ENCODE peak calls at places on chromosomes 7 and 10, in four cellular contexts. B is K562, F is HepG2, S is GM12878. I is an unnamed sample.

GRCh38 chr10:58512470-58513188 is at the start of gene BICC1:
- DNase-seq in S (no peak), B (no peak), F (no peak), I (peak; percentile 41)

GRCh38 chr10:131195116-131195515 is 116.4 kb downstream of the TCERG1L start:
- DNase-seq in B (no peak), S (no peak), F (no peak), I (no peak)

GRCh38 chr10:92892706-92893054 is 44.4 kb downstream of the EXOC6 start:
- DNase-seq in S (no peak), F (no peak), B (no peak), I (no peak)

GRCh38 chr7:109821156-109821555 is 1251.5 kb downstream of the DNAJB9 start:
- DNase-seq in S (no peak), F (no peak), B (peak; percentile 1), I (no peak)

GRCh38 chr7:101390901-101391301 is 28.2 kb downstream of the COL26A1 start:
- DNase-seq in S (peak; percentile 60), F (peak; percentile 91), B (peak; percentile 14), I (peak; percentile 56)

GRCh38 chr10:132489704-132490534 is 47.7 kb upstream of the INPP5A start:
- DNase-seq in F (no peak), S (no peak), B (no peak), I (peak; percentile 13)

GRCh38 chr10:12667006-12667405 is 317.7 kb downstream of the CAMK1D start:
- DNase-seq in B (no peak), F (no peak), S (no peak), I (no peak)

GRCh38 chr10:7494034-7494433 is 83.2 kb upstream of the SFMBT2 start:
- DNase-seq in F (no peak), B (no peak), S (no peak), I (no peak)

GRCh38 chr10:32409741-32410140 is 36.2 kb upstream of the CCDC7 start:
- DNase-seq in S (no peak), F (no peak), B (no peak), I (no peak)

GRCh38 chr7:95110707-95111106 is 203.3 kb downstream of the PPP1R9A start:
- DNase-seq in S (no peak), B (no peak), F (no peak), I (no peak)

GRCh38 chr7:513521-514166 is 6.0 kb downstream of the PDGFA start:
- DNase-seq in B (no peak), F (no peak), S (no peak), I (no peak)

GRCh38 chr10:11551915-11552602 is 59.4 kb downstream of the USP6NL start:
- DNase-seq in S (no peak), B (peak; percentile 32), F (peak; percentile 63), I (no peak)

GRCh38 chr7:44489955-44490350 is 505 bp downstream of the NUDCD3 start:
- DNase-seq in F (no peak), S (no peak), B (peak; percentile 35), I (no peak)

GRCh38 chr10:91284486-91285090 is 64.1 kb downstream of the PCGF5 start:
- DNase-seq in B (no peak), F (no peak), S (no peak), I (no peak)

GRCh38 chr7:95772771-95773581 is 622 bp downstream of the DYNC1I1 start:
- DNase-seq in F (no peak), S (no peak), B (no peak), I (peak; percentile 22)

GRCh38 chr10:122911889-122912484 is 1.6 kb downstream of the FAM24A start:
- DNase-seq in S (no peak), F (peak; percentile 29), B (peak; percentile 55), I (peak; percentile 89)

GRCh38 chr10:69866688-69867461 is 65.2 kb downstream of the COL13A1 start:
- DNase-seq in F (no peak), S (no peak), B (no peak), I (peak; percentile 56)

GRCh38 chr7:3880221-3880935 is 579.3 kb downstream of the SDK1 start:
- DNase-seq in F (no peak), S (no peak), B (no peak), I (no peak)

GRCh38 chr10:95389176-95389575 is 98.4 kb upstream of the PDLIM1 start:
- DNase-seq in F (peak; percentile 74), B (no peak), S (no peak), I (no peak)

GRCh38 chr7:102106625-102107024 is 180.0 kb upstream of the SH2B2 start:
- DNase-seq in F (no peak), B (no peak), S (no peak), I (no peak)

GRCh38 chr10:119020627-119020946 is 8.9 kb upstream of the NANOS1 start:
- DNase-seq in B (no peak), F (no peak), S (no peak), I (no peak)

GRCh38 chr10:126597206-126597605 is 73.3 kb downstream of the C10orf90 start:
- DNase-seq in F (no peak), S (no peak), B (no peak), I (no peak)

GRCh38 chr10:61994404-61995031 is 93.0 kb downstream of the ARID5B start:
- DNase-seq in S (no peak), B (no peak), F (no peak), I (no peak)

GRCh38 chr7:75617634-75618234 is 121.0 kb downstream of the HIP1 start:
- DNase-seq in B (no peak), F (peak; percentile 50), S (peak; percentile 40), I (no peak)

GRCh38 chr7:123682690-123683089 is 27.0 kb downstream of the LMOD2 start:
- DNase-seq in B (peak; percentile 32), F (peak; percentile 52), S (no peak), I (no peak)

GRCh38 chr7:23013715-23014649 is at the start of gene HYCC1:
- DNase-seq in F (peak; percentile 96), B (peak; percentile 99), S (peak; percentile 98), I (peak; percentile 100)

GRCh38 chr7:133052357-133052756 is 29.5 kb downstream of the CHCHD3 start:
- DNase-seq in B (no peak), F (no peak), S (no peak), I (no peak)

GRCh38 chr7:104814671-104815400 is 199.2 kb upstream of the KMT2E start:
- DNase-seq in S (no peak), F (no peak), B (no peak), I (no peak)

GRCh38 chr10:96612052-96612830 is 25.4 kb upstream of the TM9SF3 start:
- DNase-seq in S (no peak), F (peak; percentile 55), B (no peak), I (no peak)

GRCh38 chr7:28630350-28630749 is 218.0 kb downstream of the CREB5 start:
- DNase-seq in B (no peak), S (no peak), F (no peak), I (no peak)

GRCh38 chr7:25353191-25353590 is 124.9 kb upstream of the NPVF start:
- DNase-seq in S (no peak), F (no peak), B (no peak), I (no peak)

DNA sequence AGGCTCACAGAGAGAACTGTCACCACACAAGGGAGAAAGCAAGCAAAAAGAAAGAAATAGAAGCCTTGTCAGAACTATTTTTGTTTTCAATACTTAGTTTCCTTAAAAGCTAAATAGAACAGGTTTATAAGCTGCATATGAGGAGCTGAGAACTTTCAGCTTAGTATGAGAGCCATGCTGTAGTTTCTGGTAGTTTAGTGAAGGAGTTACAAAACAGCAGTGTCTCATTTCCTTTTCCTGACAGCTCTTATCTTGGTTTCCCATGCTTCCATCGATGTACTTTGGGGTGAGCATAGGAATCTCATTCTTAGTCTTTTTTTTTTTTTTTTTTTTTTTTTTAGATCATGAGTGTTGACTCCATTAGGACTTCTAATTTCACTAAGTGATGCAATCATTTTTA is 8.7 kb upstream of the CHRM2 start:
- DNase-seq in S (no peak), B (no peak), F (no peak), I (no peak)
- TF ChIP-seq ETV6 in S (no peak), B (no peak), F (no peak), I (no peak)

DNA sequence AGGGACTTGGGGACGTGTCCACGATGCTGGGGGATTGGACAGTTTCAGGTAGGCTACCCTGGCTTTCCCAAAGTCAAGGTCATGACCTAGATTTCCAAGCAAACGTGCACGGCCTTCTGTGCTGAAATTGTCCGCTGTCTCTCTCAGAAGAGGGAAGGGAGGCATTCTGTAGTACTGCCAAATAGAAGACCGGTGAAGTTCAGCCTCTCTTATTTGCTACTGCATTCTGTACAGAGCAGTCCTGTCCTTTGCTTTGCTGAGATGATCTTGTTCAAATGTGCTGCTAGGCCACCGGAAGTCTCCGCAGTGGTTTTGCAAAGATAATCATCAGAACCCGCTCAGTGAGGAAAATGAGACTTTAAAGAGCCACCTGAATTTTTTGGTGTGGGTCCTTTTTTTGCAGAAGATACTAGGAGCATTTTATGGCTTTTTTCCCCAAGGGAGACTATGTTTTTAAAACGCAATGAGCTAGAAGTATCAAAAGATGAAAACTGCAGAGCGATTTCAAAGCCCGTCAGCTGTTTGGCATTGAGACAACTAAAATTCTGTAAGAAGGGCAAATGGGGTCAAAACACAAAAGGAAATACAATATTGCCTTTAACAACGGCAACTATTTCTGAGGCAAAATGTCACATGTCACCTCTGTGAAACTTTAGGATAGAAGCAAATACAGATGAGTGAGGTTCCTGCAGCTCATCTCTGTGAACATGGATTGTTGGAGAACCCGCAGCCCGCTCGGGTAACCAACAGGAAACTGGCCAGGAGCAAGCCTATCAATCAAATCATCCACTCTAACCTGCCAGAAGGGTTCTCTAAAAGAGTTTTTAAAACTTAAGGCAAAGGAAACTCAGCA is 1.3 kb upstream of the NMT2 start:
- DNase-seq in B (no peak), S (no peak), F (peak; percentile 29), I (no peak)
- TF ChIP-seq ETV6 in B (no peak), S (no peak), F (no peak), I (no peak)

GRCh38 chr7:20395094-20395493 is 64.4 kb downstream of the ITGB8 start:
- DNase-seq in B (no peak), F (no peak), S (no peak), I (no peak)
- TF ChIP-seq ETV6 in B (no peak), F (no peak), S (no peak), I (no peak)

GRCh38 chr7:150367677-150368097 is 935 bp upstream of the REPIN1 start:
- DNase-seq in S (no peak), B (no peak), F (no peak), I (no peak)
- TF ChIP-seq ETV6 in S (no peak), B (no peak), F (no peak), I (no peak)

GRCh38 chr10:28677889-28678686 is 767 bp downstream of the BAMBI start:
- DNase-seq in S (no peak), F (no peak), B (peak; percentile 27), I (peak; percentile 41)
- TF ChIP-seq ETV6 in S (no peak), F (no peak), B (no peak), I (no peak)

I was measured in WTC11.